ENCODE peak calls at places on chromosomes 1 and 21, in nine cellular contexts. I is iPS DF 6.9; P is fibroblast of lung; Q is MM.1S; Y is aorta; L is upper lobe of right lung; D is CD4-positive, alpha-beta memory T cell; F is Karpas-422; U is SK-N-SH. M is an unnamed sample.

GRCh38 chr1:162373541-162374375 is 2.9 kb downstream of the SPATA46 start:
- DNase-seq in P (no peak), L (peak; percentile 69), F (no peak), U (no peak), D (no peak), Y (no peak), I (no peak), Q (no peak), M (no peak)

GRCh38 chr1:63458750-63459149 is 64.3 kb downstream of the ITGB3BP start:
- DNase-seq in Y (no peak), L (no peak), I (no peak), U (no peak), P (no peak), F (no peak), Q (no peak), D (no peak), M (no peak)

GRCh38 chr1:214833357-214833756 is 230.4 kb downstream of the CENPF start:
- DNase-seq in I (no peak), L (no peak), F (no peak), Q (no peak), D (no peak), U (no peak), Y (no peak), P (no peak), M (no peak)

GRCh38 chr1:176058686-176059085 is 148.4 kb downstream of the COP1 start:
- DNase-seq in P (no peak), D (no peak), I (no peak), L (no peak), Y (no peak), F (no peak), Q (no peak), U (peak; percentile 39), M (peak; percentile 6)

GRCh38 chr1:245858683-245859509 is 648.2 kb downstream of the SMYD3 start:
- DNase-seq in Y (no peak), D (no peak), I (no peak), F (peak; percentile 70), L (no peak), P (peak; percentile 50), Q (no peak), U (peak; percentile 49), M (no peak)

GRCh38 chr1:7948950-7949349 is 8.3 kb upstream of the TNFRSF9 start:
- DNase-seq in D (peak; percentile 76), I (no peak), L (no peak), U (no peak), Q (no peak), Y (no peak), F (no peak), P (peak; percentile 23), M (peak; percentile 73)

GRCh38 chr1:179770887-179771502 is 27.9 kb downstream of the FAM163A start:
- DNase-seq in Y (no peak), F (no peak), Q (no peak), D (no peak), L (no peak), U (no peak), I (no peak), P (no peak), M (no peak)

GRCh38 chr1:5913078-5913845 is 79.0 kb downstream of the NPHP4 start:
- DNase-seq in L (no peak), I (no peak), P (no peak), Y (no peak), Q (no peak), U (no peak), F (no peak), D (no peak), M (no peak)

GRCh38 chr1:12052008-12052573 is 11.0 kb upstream of the TNFRSF8 start:
- DNase-seq in L (no peak), P (peak; percentile 85), Y (peak; percentile 82), F (no peak), I (no peak), U (no peak), D (no peak), Q (peak; percentile 94), M (no peak)

GRCh38 chr1:186828612-186829542 is at the start of gene PLA2G4A:
- DNase-seq in F (no peak), I (peak; percentile 13), D (no peak), L (peak; percentile 73), P (peak; percentile 82), Q (peak; percentile 84), U (no peak), Y (peak; percentile 64), M (peak; percentile 48)

GRCh38 chr21:45098867-45099266 is 24.5 kb downstream of the ADARB1 start:
- DNase-seq in F (peak; percentile 66), L (no peak), U (peak; percentile 54), P (no peak), Q (peak; percentile 44), I (no peak), D (no peak), Y (no peak), M (no peak)

GRCh38 chr1:44881011-44881632 is 38.1 kb upstream of the PTCH2 start:
- DNase-seq in F (no peak), U (peak; percentile 23), D (no peak), L (no peak), I (no peak), Q (no peak), P (peak; percentile 59), Y (peak; percentile 75), M (no peak)

DNA sequence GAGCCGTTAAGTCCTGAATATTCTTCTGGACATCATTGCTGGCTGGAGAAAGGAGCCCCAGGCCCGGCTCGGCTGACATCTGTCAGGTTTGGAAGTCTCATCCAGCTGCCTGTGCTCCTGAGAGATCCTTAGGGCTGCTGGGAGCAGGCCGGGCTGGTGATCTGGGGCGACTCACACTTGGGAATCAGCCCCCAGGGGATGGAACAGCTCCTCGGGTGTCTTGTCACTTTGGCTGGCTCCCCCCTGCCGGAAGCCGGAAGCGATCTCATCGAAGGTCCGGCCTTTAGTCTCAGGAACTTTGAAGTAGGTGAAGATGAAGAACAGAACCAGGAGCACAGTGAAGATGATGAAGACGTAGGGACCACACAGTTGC is 31.8 kb downstream of the SLC2A1 start:
- DNase-seq in P (no peak), I (no peak), D (no peak), Q (no peak), L (peak; percentile 55), Y (no peak), U (no peak), F (no peak), M (no peak)
- H3K27ac ChIP-seq in P (no peak overlapping the region), I (no peak overlapping the region), D (no peak overlapping the region), Q (no peak overlapping the region), L (no peak overlapping the region), Y (no peak overlapping the region), U (peak overlapping the region; percentile 6), F (peak overlapping the region; percentile 80), M (peak overlapping the region; percentile 2)

GRCh38 chr1:230265200-230266115 is 160.7 kb downstream of the PGBD5 start:
- DNase-seq in Y (no peak), P (no peak), I (no peak), D (no peak), F (no peak), U (no peak), L (peak; percentile 48), Q (no peak), M (no peak)
- H3K36me3 ChIP-seq in Y (no peaks in the 10 kb centered on the region), P (peaks cover 11% of the 10 kb centered on the region), I (peaks cover 3% of the 10 kb centered on the region), D (peaks cover 15% of the 10 kb centered on the region), F (no peaks in the 10 kb centered on the region), U (peaks cover 41% of the 10 kb centered on the region), L (peaks cover 39% of the 10 kb centered on the region), Q (no peaks in the 10 kb centered on the region), M (peaks cover 29% of the 10 kb centered on the region)

DNA sequence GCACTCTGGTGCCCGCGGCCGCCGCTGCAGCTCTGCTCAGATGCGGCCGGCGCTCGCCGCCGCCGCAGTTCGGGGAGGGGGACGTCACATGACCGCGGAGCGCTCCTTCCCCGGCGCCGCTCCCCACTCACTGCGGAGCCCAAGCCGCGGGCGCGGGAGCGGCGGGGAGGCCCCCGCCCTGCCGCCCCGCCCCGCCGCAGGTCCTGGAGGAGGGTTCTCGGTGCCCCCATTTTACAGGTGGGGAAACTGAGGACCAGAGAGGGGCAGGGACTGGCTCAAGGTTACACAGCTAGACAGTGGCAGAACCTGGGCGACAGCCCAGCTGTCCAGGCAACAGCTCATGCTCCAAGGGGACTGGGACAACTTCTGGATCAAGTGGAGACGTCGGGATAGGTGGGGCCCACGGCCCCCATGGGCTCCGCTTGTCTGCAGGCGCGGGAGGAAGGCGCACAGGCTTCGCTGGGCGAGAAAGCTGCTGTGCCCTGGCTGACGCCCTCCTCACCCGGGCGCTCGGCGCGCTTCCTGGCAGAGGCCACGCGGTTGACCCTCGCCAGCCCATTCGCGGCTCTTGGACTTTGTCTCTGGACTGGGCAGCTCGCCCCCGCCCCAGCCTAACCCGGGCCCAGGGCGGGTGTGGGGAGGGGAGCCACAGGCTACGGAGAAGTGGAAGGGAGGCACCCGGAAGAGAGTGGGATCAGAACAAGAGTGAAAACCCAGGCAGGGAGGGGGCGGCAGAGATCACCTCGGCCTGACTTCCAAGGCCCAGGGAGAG is at the start of gene RAP1GAP:
- DNase-seq in U (peak; percentile 86), I (no peak), Y (no peak), P (no peak), F (no peak), D (no peak), L (peak; percentile 78), Q (no peak), M (no peak)
- H3K27ac ChIP-seq in U (no peak within 1 kb of the TSS), I (no peak within 1 kb of the TSS), Y (no peak within 1 kb of the TSS), P (no peak within 1 kb of the TSS), F (no peak within 1 kb of the TSS), D (no peak within 1 kb of the TSS), L (no peak within 1 kb of the TSS), Q (no peak within 1 kb of the TSS), M (no peak within 1 kb of the TSS)

GRCh38 chr1:169527461-169528213 is 41.9 kb upstream of the SLC19A2 start:
- DNase-seq in F (no peak), Y (no peak), I (no peak), L (no peak), P (peak; percentile 57), Q (no peak), U (no peak), D (no peak), M (no peak)
- H3K36me3 ChIP-seq in F (no peaks in the 10 kb centered on the region), Y (no peaks in the 10 kb centered on the region), I (no peaks in the 10 kb centered on the region), L (no peaks in the 10 kb centered on the region), P (no peaks in the 10 kb centered on the region), Q (no peaks in the 10 kb centered on the region), U (no peaks in the 10 kb centered on the region), D (no peaks in the 10 kb centered on the region), M (peaks cover 78% of the 10 kb centered on the region)

GRCh38 chr21:35727830-35728229 is 332.5 kb downstream of the SETD4 start:
- DNase-seq in D (no peak), P (no peak), Y (no peak), L (no peak), U (no peak), F (no peak), Q (no peak), I (no peak), M (no peak)
- H3K27ac ChIP-seq in D (no peak overlapping the region), P (no peak overlapping the region), Y (no peak overlapping the region), L (no peak overlapping the region), U (no peak overlapping the region), F (no peak overlapping the region), Q (no peak overlapping the region), I (no peak overlapping the region), M (no peak overlapping the region)

DNA sequence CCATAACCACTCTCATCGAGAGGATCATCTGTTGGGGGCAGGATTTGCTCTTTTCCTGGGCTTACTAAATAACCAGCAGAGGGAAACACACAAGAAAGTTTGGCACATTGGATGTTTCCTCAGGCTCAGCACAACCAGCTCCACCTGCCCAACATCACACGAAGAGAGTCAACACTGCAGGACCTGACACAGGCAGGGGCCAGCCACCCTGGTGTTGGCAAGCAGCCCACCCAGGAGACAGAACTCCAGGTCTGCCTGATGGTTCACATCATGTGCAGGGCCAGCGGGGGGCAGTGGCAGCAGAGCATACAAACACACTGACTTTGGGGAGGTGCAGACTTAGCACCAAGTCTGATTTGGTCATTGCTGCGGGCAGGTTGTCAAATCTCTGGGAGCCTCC is 182.3 kb upstream of the GALNT2 start:
- DNase-seq in D (no peak), Q (no peak), L (no peak), I (no peak), U (peak; percentile 64), F (no peak), Y (no peak), P (no peak), M (no peak)
- H3K36me3 ChIP-seq in D (no peaks in the 10 kb centered on the region), Q (no peaks in the 10 kb centered on the region), L (no peaks in the 10 kb centered on the region), I (no peaks in the 10 kb centered on the region), U (no peaks in the 10 kb centered on the region), F (no peaks in the 10 kb centered on the region), Y (no peaks in the 10 kb centered on the region), P (no peaks in the 10 kb centered on the region), M (no peaks in the 10 kb centered on the region)

GRCh38 chr1:234564035-234565029 is 45.6 kb downstream of the IRF2BP2 start:
- DNase-seq in U (no peak), Q (no peak), I (no peak), L (no peak), D (no peak), P (peak; percentile 40), F (no peak), Y (no peak), M (no peak)
- H3K27ac ChIP-seq in U (peak overlapping the region; percentile 53), Q (no peak overlapping the region), I (no peak overlapping the region), L (no peak overlapping the region), D (no peak overlapping the region), P (no peak overlapping the region), F (no peak overlapping the region), Y (no peak overlapping the region), M (no peak overlapping the region)